ENCODE peak calls at places on chromosomes 3 and 15, in five cellular contexts. C is AG04450; B is cardiac muscle cell; X is CD8-positive, alpha-beta memory T cell; P is neural progenitor cell. U is an unnamed sample.

GRCh38 chr3:85781806-85782205 is 823.0 kb downstream of the CADM2 start:
- DNase-seq in P (no peak), X (no peak), C (no peak), B (no peak), U (no peak)

GRCh38 chr15:70766597-70766996 is 3.2 kb upstream of the UACA start:
- DNase-seq in C (no peak), P (no peak), X (no peak), B (no peak), U (no peak)

GRCh38 chr3:14363379-14363778 is 39.0 kb upstream of the SLC6A6 start:
- DNase-seq in X (no peak), B (no peak), C (no peak), P (no peak), U (no peak)

GRCh38 chr3:62981962-62982361 is 106.7 kb upstream of the CADPS start:
- DNase-seq in P (no peak), X (no peak), C (no peak), B (no peak), U (no peak)

GRCh38 chr15:25175033-25175788 is 220.4 kb downstream of the SNRPN start:
- DNase-seq in C (no peak), B (no peak), P (no peak), X (peak; percentile 32), U (no peak)

GRCh38 chr15:69697913-69698312 is 245.3 kb downstream of the RPLP1 start:
- DNase-seq in B (no peak), C (no peak), X (no peak), P (no peak), U (peak; percentile 36)

GRCh38 chr3:8909160-8909559 is 54.1 kb downstream of the RAD18 start:
- DNase-seq in B (no peak), C (no peak), X (no peak), P (no peak), U (no peak)

GRCh38 chr3:70754314-70754713 is 441.9 kb upstream of the MDFIC2 start:
- DNase-seq in B (peak; percentile 48), X (no peak), P (no peak), C (no peak), U (no peak)

GRCh38 chr3:53817809-53818208 is 28.4 kb downstream of the CHDH start:
- DNase-seq in B (no peak), X (no peak), C (no peak), P (no peak), U (peak; percentile 7)

GRCh38 chr3:127544151-127544805 is 46.3 kb downstream of the TPRA1 start:
- DNase-seq in B (peak; percentile 72), P (peak; percentile 90), C (peak; percentile 6), X (peak; percentile 74), U (peak; percentile 89)

GRCh38 chr3:25690768-25691548 is 26.3 kb upstream of the TOP2B start:
- DNase-seq in P (no peak), C (no peak), X (no peak), B (no peak), U (no peak)

GRCh38 chr15:99732711-99733267 is 448 bp downstream of the LYSMD4 start:
- DNase-seq in P (peak; percentile 63), X (no peak), B (no peak), C (no peak), U (peak; percentile 44)

GRCh38 chr3:157078131-157078835 is 81.7 kb downstream of the CCNL1 start:
- DNase-seq in C (no peak), B (no peak), P (no peak), X (no peak), U (no peak)

GRCh38 chr3:151789853-151790463 is 24.0 kb upstream of the AADAC start:
- DNase-seq in X (no peak), P (no peak), C (no peak), B (no peak), U (no peak)

GRCh38 chr3:44509393-44509921 is 32.0 kb upstream of the ZNF445 start:
- DNase-seq in P (peak; percentile 56), B (peak; percentile 7), X (no peak), C (no peak), U (peak; percentile 51)

GRCh38 chr3:44509985-44510360 is 32.5 kb upstream of the ZNF445 start:
- DNase-seq in C (no peak), B (peak; percentile 21), X (no peak), P (no peak), U (peak; percentile 41)

GRCh38 chr3:44506556-44506955 is 29.1 kb upstream of the ZNF445 start:
- DNase-seq in X (no peak), C (no peak), P (no peak), B (no peak), U (no peak)

GRCh38 chr3:44504566-44504965 is 27.1 kb upstream of the ZNF445 start:
- DNase-seq in C (no peak), P (no peak), X (no peak), B (no peak), U (no peak)

GRCh38 chr3:44506961-44507360 is 29.5 kb upstream of the ZNF445 start:
- DNase-seq in P (no peak), C (no peak), X (no peak), B (no peak), U (no peak)
- H3K9me3 ChIP-seq in P (peaks cover 8% of the 10 kb centered on the region), C (peaks cover 18% of the 10 kb centered on the region), X (no peaks in the 10 kb centered on the region), B (no peaks in the 10 kb centered on the region), U (no peaks in the 10 kb centered on the region)

GRCh38 chr15:96355561-96356129 is 25.1 kb downstream of the NR2F2 start:
- DNase-seq in P (peak; percentile 56), X (no peak), C (no peak), B (no peak), U (no peak)

GRCh38 chr15:96353378-96353930 is 23.0 kb downstream of the NR2F2 start:
- DNase-seq in X (no peak), P (peak; percentile 56), B (no peak), C (no peak), U (no peak)

GRCh38 chr15:96353931-96354730 is 23.6 kb downstream of the NR2F2 start:
- DNase-seq in X (no peak), C (no peak), B (peak; percentile 72), P (peak; percentile 88), U (peak; percentile 54)

GRCh38 chr15:96356494-96357455 is 26.3 kb downstream of the NR2F2 start:
- DNase-seq in B (peak; percentile 88), C (peak; percentile 65), X (peak; percentile 67), P (peak; percentile 88), U (peak; percentile 88)

DNA sequence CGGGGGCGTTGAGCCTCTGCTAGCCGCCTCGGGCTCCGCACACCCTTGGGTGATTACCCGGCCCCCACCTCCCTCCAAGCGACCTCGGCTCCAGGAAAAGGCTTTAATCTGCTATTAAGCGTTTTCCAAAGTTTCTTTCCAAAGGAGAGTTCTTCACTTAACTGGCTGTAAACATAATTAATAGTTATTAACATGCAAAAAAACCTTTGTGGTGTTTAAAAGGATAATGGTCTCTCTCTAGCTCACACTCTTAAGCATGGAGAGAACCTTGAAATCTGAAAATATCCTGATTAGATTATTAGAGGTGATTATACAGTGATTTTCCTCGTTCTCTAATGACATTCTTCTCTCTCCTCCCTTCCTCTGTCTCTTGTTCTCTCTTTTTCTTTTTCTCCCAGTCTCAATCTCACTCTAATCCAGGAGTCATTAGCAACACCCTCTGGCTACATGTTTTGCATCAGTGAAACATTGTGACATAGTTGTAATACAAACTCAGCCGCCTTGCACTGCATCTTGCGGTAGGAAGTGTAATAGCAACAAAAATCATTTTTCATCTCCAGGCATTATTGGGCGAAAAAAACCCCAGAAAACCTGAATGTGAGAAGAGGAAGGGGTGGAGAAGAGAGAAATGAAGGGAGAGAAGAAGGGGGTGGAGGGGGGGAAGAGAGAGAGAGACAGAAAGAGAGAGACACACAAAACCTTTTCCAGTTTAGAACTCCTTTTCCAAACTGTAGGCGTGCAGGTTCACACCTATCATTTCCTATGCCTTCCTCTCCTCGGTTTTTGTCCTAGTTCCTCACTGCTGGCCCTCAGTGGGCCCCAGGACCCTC is 24.4 kb downstream of the NR2F2 start:
- DNase-seq in P (peak; percentile 31), C (no peak), B (peak; percentile 89), X (no peak), U (peak; percentile 58)
- H3K27ac ChIP-seq in P (no peak overlapping the region), C (peak overlapping the region; percentile 84), B (no peak overlapping the region), X (no peak overlapping the region), U (peak overlapping the region; percentile 88)

GRCh38 chr3:46627078-46627477 is 14.8 kb downstream of the FAM240A start:
- DNase-seq in B (no peak), P (no peak), C (no peak), X (no peak), U (no peak)

GRCh38 chr3:46624533-46624932 is 12.2 kb downstream of the FAM240A start:
- DNase-seq in B (no peak), C (no peak), P (no peak), X (no peak), U (no peak)

GRCh38 chr3:46626039-46626438 is 13.7 kb downstream of the FAM240A start:
- DNase-seq in X (no peak), P (no peak), B (no peak), C (no peak), U (no peak)

GRCh38 chr3:46628980-46629379 is 16.7 kb downstream of the FAM240A start:
- DNase-seq in P (peak; percentile 53), B (no peak), X (no peak), C (no peak), U (no peak)

DNA sequence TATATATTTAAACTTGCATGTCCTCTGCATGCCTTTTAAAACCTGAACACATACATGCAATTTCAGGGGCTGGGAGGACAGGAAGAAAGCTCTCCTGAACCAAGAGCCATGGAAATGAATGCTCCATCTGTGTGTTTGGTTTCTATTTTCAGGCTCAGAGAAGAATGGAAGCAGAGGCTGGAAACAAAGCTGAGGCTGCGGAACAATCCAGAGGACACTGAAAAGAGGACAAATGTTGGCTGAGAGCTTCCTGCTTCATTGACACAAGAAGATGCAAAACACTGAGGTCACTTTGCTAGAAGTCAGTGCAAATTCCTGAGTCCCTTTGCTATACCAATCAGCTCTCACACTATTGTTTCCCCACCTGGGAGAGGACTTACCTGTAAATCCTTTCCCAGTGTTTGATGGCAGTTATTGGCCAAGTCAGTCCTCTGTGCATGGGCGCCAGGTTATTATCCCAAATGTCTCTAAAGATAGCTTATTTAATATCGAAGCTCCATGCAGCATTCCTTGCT is 12.7 kb downstream of the FAM240A start:
- DNase-seq in X (no peak), P (peak; percentile 25), C (no peak), B (no peak), U (no peak)
- H3K9me3 ChIP-seq in X (no peaks in the 10 kb centered on the region), P (no peaks in the 10 kb centered on the region), C (no peaks in the 10 kb centered on the region), B (no peaks in the 10 kb centered on the region), U (no peaks in the 10 kb centered on the region)

DNA sequence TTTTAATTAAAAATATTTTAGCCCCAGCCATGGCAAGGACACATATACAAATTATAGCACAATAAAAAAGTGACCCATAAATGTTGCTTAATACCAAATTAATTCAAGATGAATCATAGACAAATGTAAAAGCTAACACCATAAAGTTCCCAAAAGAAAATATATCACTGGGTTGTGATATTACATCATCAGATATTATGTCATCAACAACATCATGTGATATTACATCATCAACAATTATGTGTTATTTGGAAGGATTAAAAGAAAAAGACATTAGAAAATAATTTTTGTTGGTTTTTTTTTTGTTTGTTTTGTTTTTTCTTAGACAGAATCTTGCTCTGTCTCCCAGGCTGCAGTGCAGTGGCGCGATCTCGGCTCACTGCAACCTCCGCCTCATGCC is 34.4 kb upstream of the ABHD10 start:
- DNase-seq in C (no peak), B (peak; percentile 13), P (no peak), X (no peak), U (no peak)
- H3K27ac ChIP-seq in C (no peak overlapping the region), B (no peak overlapping the region), P (no peak overlapping the region), X (no peak overlapping the region), U (no peak overlapping the region)

U was measured in testis.